ENCODE peak calls at places on chromosomes 16 and 17, in seven cellular contexts. L is tibial nerve, U is uterus, S is IMR-90, D is stomach, C is HCT116, P is heart left ventricle. H is an unnamed sample.

GRCh38 chr16:74252329-74252728 is 44.3 kb upstream of the PSMD7 start:
- DNase-seq in L (no peak), C (no peak), P (no peak), S (no peak), D (no peak), U (no peak), H (no peak)

GRCh38 chr16:82862057-82862456 is 235.3 kb downstream of the CDH13 start:
- DNase-seq in L (no peak), D (no peak), S (no peak), P (no peak), U (no peak), C (no peak), H (no peak)

GRCh38 chr17:67608691-67609090 is 109.0 kb upstream of the NOL11 start:
- DNase-seq in C (no peak), S (peak), U (no peak), L (no peak), D (no peak), P (no peak), H (no peak)

GRCh38 chr16:89073346-89074221 is 20.1 kb upstream of the ACSF3 start:
- DNase-seq in D (no peak), P (no peak), C (no peak), L (no peak), S (no peak), U (no peak), H (no peak)

GRCh38 chr16:24717411-24717810 is 12.0 kb upstream of the TNRC6A start:
- DNase-seq in S (peak), U (no peak), L (peak), C (no peak), P (no peak), D (no peak), H (no peak)

GRCh38 chr16:47229053-47229640 is 85.4 kb upstream of the NETO2 start:
- DNase-seq in P (no peak), C (no peak), D (no peak), S (no peak), L (no peak), U (no peak), H (no peak)

GRCh38 chr16:62137991-62138390 is 101.8 kb upstream of the CDH8 start:
- DNase-seq in C (no peak), L (no peak), P (no peak), U (no peak), D (no peak), S (no peak), H (no peak)

GRCh38 chr17:6106212-6106611 is 36.0 kb downstream of the WSCD1 start:
- DNase-seq in C (no peak), U (no peak), L (no peak), P (no peak), S (no peak), D (no peak), H (no peak)

GRCh38 chr16:89489040-89489721 is 1.2 kb downstream of the ANKRD11 start:
- DNase-seq in D (peak), U (peak), P (peak), S (peak), C (peak), L (peak), H (peak)

GRCh38 chr16:58236231-58236690 is 38.4 kb upstream of the CSNK2A2 start:
- DNase-seq in C (peak), S (peak), D (peak), P (peak), U (peak), L (peak), H (peak)
- TF ChIP-seq POLR2A in C (no peak), S (no peak), D (no peak), P (no peak), U (no peak), L (no peak), H (no peak)

DNA sequence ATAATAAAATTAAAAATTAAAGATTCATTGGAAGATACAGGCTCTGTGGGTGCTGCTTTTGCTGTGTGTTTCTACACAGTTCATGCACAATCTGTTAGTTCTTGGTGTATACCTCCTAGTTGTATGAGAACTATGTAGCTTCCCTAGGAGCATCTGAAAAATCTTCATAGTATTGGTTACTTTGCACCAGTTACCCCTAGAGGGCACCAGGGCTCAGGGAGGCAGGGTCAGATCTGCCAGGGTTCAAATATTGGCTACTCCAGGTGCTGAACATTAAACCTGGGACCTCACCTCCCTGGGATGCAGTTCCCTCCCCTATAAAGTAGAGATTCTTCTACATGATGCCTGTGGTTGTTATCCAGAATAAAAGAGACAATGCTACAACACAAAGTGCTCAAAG is 583.0 kb upstream of the CDH11 start:
- DNase-seq in S (no peak), U (no peak), D (no peak), C (no peak), L (no peak), P (no peak), H (no peak)
- TF ChIP-seq CTCF in S (no peak), U (no peak), D (no peak), C (peak), L (no peak), P (peak), H (no peak)

GRCh38 chr17:2695961-2696760 is 15.4 kb downstream of the CLUH start:
- DNase-seq in S (no peak), C (no peak), D (peak), U (peak), P (peak), L (no peak), H (no peak)
- TF ChIP-seq POLR2A in S (no peak), C (no peak), D (no peak), U (no peak), P (no peak), L (no peak), H (no peak)

DNA sequence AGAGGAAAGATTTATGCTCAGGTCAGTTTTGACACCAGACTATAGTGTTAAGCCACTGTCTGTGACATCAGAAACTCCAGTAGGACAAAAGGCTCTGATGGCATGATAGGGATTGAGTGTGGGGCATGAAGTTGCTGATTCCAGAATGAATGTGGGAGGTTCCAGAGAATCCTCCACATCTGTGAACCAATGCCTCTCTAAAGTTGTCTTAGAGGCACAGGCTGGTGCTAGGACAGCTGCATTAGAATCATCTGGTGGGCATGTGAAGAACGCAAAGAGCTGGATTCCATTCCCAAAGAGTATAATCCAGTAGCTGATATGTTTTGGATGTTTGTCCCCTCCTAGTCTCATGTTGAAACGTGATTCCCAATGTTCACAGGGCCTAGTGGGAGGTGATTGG is 32.1 kb upstream of the NLK start:
- DNase-seq in D (no peak), C (no peak), P (no peak), S (no peak), L (no peak), U (no peak), H (no peak)
- TF ChIP-seq CTCF in D (no peak), C (no peak), P (no peak), S (no peak), L (no peak), U (no peak), H (no peak)

GRCh38 chr16:10931977-10932632 is 10.2 kb downstream of the DEXI start:
- DNase-seq in U (no peak), C (no peak), P (no peak), L (no peak), D (no peak), S (no peak), H (no peak)

GRCh38 chr16:10929853-10930754 is 12.2 kb downstream of the DEXI start:
- DNase-seq in C (no peak), L (no peak), S (no peak), D (no peak), P (no peak), U (no peak), H (no peak)

GRCh38 chr16:10931133-10931532 is 11.1 kb downstream of the DEXI start:
- DNase-seq in U (no peak), S (no peak), L (no peak), D (no peak), C (no peak), P (no peak), H (no peak)

GRCh38 chr16:10932959-10933710 is 9.1 kb downstream of the DEXI start:
- DNase-seq in U (no peak), D (no peak), L (no peak), S (no peak), P (no peak), C (no peak), H (no peak)

GRCh38 chr16:10930755-10931093 is 11.5 kb downstream of the DEXI start:
- DNase-seq in C (no peak), D (no peak), U (no peak), S (no peak), P (no peak), L (no peak), H (no peak)
- TF ChIP-seq POLR2A in C (no peak), D (no peak), U (no peak), S (no peak), P (no peak), L (no peak), H (no peak)

GRCh38 chr17:77528516-77529327 is 388.0 kb downstream of the SEC14L1 start:
- DNase-seq in C (no peak), S (no peak), P (no peak), L (no peak), D (no peak), U (no peak), H (no peak)
- TF ChIP-seq CTCF in C (no peak), S (no peak), P (no peak), L (no peak), D (no peak), U (no peak), H (no peak)

DNA sequence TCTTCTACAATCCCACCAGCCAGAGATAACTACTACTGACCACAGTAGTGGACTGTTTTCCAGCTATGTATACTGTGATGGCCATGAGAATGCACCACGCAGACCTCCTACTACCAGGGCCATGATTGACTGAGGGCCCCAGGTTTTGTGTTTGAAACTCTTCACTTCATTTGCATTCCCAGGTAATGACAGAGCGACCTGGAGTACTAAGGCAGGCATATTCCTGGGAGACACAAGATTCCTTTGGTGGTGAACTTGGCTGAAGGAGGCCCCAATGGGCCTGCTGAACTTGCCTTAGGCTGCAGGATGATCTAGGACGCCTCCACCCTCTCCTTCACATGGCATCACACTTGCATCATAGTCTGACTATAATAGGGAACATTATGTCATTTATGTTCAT is 30.4 kb downstream of the CLEC19A start:
- DNase-seq in U (no peak), P (no peak), D (no peak), S (no peak), L (no peak), C (no peak), H (no peak)
- TF ChIP-seq POLR2A in U (no peak), P (no peak), D (no peak), S (no peak), L (no peak), C (no peak), H (no peak)